ENCODE peak calls at places on chromosomes 4 and X, in nine cellular contexts. T is mammary epithelial cell, E is HFF-Myc, L is cardiac muscle cell, S is PC-9, F is astrocyte of the spinal cord, O is GM06990, K is A549, J is esophagus squamous epithelium. C is an unnamed sample.
A peak's percentile ranks its signal among the peaks of the same experiment; 100 is the strongest.

GRCh38 chr4:27775156-27775555 is 914.5 kb downstream of the STIM2 start:
- DNase-seq in O (no peak), J (no peak), L (no peak), E (no peak), F (no peak), T (no peak), S (no peak), K (no peak), C (no peak)

GRCh38 chrX:101357166-101357795 is 8.7 kb upstream of the TIMM8A start:
- DNase-seq in T (no peak), E (no peak), L (no peak), K (no peak), F (no peak), J (no peak), S (no peak), O (no peak), C (peak; percentile 24)

GRCh38 chr4:6198278-6198677 is 2.1 kb downstream of the JAKMIP1 start:
- DNase-seq in E (no peak), O (no peak), S (no peak), T (no peak), K (no peak), J (no peak), F (no peak), L (no peak), C (no peak)

GRCh38 chrX:97158270-97158669 is 274.6 kb downstream of the RPA4 start:
- DNase-seq in O (no peak), K (no peak), J (no peak), T (no peak), E (no peak), S (no peak), L (no peak), F (no peak), C (no peak)

GRCh38 chr4:86543080-86543479 is 51.0 kb upstream of the PTPN13 start:
- DNase-seq in K (no peak), O (no peak), S (no peak), J (no peak), L (no peak), F (no peak), T (no peak), E (no peak), C (no peak)

GRCh38 chrX:31228415-31228832 is 156.6 kb upstream of the FTHL17 start:
- DNase-seq in T (peak; percentile 19), F (peak; percentile 25), J (no peak), L (no peak), S (no peak), O (peak; percentile 27), E (peak; percentile 67), K (no peak), C (peak; percentile 87)

GRCh38 chr4:151537726-151538125 is 128.8 kb downstream of the FHIP1A start:
- DNase-seq in L (no peak), K (no peak), J (no peak), F (peak; percentile 45), E (no peak), O (no peak), T (no peak), S (no peak), C (peak; percentile 90)

GRCh38 chr4:176309772-176310171 is 10.0 kb upstream of the SPCS3 start:
- DNase-seq in O (no peak), K (no peak), J (no peak), L (no peak), F (no peak), E (no peak), S (no peak), T (peak; percentile 23), C (peak; percentile 54)

GRCh38 chrX:22664826-22665225 is 334.9 kb upstream of the DDX53 start:
- DNase-seq in J (no peak), L (peak; percentile 17), S (no peak), E (no peak), T (no peak), K (no peak), F (no peak), O (no peak), C (no peak)

GRCh38 chrX:22665818-22666217 is 333.9 kb upstream of the DDX53 start:
- DNase-seq in T (no peak), F (no peak), J (no peak), S (no peak), L (no peak), K (no peak), E (no peak), O (no peak), C (no peak)

GRCh38 chrX:22662776-22663175 is 337.0 kb upstream of the DDX53 start:
- DNase-seq in J (no peak), F (no peak), S (peak; percentile 44), E (no peak), K (no peak), T (peak; percentile 42), O (no peak), L (no peak), C (no peak)

GRCh38 chrX:22660756-22661155 is 339.0 kb upstream of the DDX53 start:
- DNase-seq in O (no peak), J (no peak), F (peak; percentile 16), E (no peak), L (no peak), K (no peak), T (no peak), S (no peak), C (no peak)

DNA sequence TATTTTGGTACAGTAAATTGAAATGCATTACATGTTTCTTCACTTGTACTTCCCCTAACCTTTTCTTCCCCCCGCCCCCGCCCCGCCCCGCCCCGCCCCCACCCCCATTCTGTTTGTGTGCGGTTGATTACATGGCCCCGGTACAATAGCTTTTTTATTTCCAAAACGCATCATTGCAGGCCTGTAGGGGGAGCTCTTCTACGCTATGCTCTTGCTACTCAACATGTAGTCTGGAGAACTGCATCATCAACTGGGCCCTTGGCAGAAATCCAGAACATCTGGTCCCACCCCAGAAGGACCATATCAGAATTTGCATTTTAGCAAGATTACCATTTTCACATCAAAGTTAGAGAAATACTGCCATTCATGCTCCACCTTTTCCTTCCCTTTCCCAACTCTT is 333.3 kb upstream of the DDX53 start:
- DNase-seq in F (peak; percentile 18), T (peak; percentile 14), J (no peak), S (no peak), O (no peak), K (no peak), E (peak; percentile 27), L (peak; percentile 33), C (peak; percentile 69)
- TF ChIP-seq CTCF in F (peak; percentile 14), T (peak; percentile 29), J (no peak), S (no peak), O (peak; percentile 41), K (no peak), E (peak; percentile 17), L (peak; percentile 29), C (peak; percentile 40)

DNA sequence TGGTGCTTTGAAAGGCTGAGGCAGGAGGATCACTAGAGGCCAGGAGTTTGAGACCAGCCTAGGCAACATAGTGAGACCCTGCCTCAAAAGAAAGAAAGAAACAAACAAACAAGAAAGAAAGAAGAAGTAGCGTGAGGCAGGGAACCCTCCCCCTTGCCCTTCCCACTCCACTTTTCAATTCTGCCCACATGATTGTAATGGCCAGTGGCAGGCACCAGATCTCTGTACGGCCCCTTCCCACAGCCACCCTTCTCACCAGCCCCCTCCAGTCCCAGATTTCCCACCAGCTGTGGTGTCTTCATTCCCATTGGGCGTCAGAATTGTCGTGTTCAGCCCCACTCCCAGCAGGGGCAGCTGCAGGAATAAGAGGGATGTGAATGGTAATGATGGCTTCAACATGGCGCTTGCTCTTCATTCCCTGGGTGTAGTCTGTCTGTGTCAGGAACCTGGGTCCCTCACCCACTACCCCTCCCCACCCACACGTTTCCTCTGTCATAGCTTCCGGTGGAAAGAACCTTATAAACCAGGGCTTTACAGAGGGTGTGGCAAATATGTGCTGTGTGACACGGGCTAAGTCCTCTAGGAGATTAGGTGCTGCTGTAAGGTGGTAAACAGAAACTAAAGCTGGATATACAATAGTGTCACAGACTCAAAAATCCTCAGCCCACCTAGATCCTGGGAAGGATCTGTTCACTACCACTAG is at the start of gene IL2RG:
- DNase-seq in S (no peak), L (no peak), J (peak; percentile 6), E (no peak), K (no peak), F (no peak), O (peak; percentile 75), T (no peak), C (no peak)
- H3K4me3 ChIP-seq in S (no peak within 1 kb of the TSS), L (no peak within 1 kb of the TSS), J (peak within 1 kb of the TSS; percentile 52), E (no peak within 1 kb of the TSS), K (no peak within 1 kb of the TSS), F (no peak within 1 kb of the TSS), O (peak within 1 kb of the TSS; percentile 85), T (no peak within 1 kb of the TSS), C (no peak within 1 kb of the TSS)

DNA sequence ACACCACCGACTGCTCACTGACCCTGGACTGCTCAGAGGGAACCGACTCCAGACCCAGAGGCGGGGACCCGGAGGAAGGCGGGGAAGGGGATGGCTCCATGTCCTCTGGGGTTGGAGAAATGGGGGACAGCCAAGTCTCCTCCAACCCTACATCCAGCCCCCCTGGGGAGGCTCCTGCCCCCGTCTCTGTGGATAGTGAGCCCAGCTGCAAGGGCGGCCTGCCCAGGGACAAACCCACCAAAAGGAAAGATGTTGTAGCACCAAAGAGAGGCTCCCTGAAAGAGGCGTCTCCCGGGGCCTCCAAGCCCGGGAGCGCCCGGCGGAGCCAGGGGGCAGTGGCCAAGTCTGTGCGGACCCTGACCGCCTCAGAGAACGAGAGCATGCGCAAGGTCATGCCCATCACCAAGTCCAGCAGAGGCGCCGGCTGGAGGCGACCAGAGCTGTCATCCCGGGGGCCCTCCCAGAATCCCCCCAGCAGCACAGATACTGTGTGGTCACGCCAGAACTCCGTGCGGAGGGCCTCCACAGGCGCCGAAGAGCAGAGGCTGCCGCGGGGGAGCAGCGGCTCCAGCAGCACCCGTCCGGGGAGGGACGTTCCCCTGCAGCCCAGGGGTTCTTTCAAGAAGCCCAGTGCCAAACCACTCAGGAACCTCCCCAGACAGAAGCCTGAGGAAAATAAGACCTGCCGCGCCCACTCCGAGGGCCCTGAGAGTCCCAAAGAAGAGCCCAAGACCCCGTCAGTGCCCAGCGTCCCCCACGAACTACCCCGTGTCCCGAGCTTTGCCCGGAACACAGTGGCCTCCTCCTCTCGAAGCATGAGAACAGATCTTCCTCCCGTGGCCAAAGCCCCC is 39.7 kb downstream of the FHDC1 start:
- DNase-seq in O (no peak), S (no peak), E (no peak), T (no peak), L (no peak), J (no peak), F (no peak), K (no peak), C (no peak)
- TF ChIP-seq CTCF in O (no peak), S (no peak), E (no peak), T (no peak), L (no peak), J (no peak), F (no peak), K (no peak), C (no peak)

DNA sequence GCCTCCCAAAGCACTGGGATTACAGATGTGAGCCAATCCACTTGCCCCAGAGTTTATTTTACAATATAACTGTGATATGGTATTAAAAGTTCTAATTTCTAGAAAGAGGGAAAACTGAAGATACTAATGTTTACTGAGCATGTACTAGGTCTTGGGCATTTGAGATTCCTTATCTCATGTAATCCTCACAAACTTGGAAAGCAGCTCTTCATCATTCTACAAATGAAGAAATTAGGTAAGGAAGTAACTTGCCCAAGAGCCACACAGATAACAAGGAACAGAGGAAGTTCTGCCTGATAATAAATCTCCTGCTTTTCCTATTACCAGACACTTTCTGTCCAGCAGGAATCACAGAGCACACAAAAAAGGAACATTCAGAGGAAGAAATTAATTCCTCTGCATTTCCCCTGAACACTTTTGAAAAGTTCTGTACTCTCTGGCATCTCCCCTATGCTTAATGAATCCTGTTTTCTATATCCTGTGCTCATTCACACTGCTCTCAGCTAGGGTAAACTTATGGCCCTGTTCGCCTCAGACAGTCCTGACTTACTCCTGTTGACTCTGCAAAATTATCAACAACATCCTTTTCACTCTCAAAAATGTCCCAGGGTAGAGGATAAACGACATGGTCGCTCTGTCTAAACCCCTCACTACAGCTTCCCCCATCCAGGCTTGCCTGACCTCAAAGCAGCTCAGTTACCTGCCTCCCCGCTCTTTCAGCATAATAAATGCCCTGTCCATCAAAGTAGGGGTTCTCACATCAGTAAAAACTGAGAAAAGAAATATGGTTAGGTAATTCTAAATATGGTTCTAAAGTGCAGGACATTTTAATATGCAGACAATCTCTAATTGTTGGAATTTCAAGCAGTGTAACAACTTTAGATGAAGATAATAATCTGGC is 13.7 kb downstream of the SH3RF1 start:
- DNase-seq in L (no peak), T (no peak), F (no peak), S (no peak), O (no peak), E (no peak), J (no peak), K (no peak), C (no peak)
- H3K4me3 ChIP-seq in L (no peak overlapping the region), T (no peak overlapping the region), F (no peak overlapping the region), S (no peak overlapping the region), O (no peak overlapping the region), E (no peak overlapping the region), J (no peak overlapping the region), K (no peak overlapping the region), C (no peak overlapping the region)